ENCODE peak calls at places on chromosome 11, in four cellular contexts. Q, V, L and M are unnamed samples. For H3K36me3, the result is how much of the 10 kb centered on the place peaks cover.

GRCh38 chr11:18332302-18332701 is 9.9 kb downstream of the GTF2H1 start:
- DNase-seq in V (no peak), L (no peak), Q (no peak), M (no peak)

GRCh38 chr11:71368966-71369365 is 79.2 kb downstream of the DHCR7 start:
- DNase-seq in Q (no peak), V (no peak), L (no peak), M (no peak)

GRCh38 chr11:47595029-47595428 is 818 bp upstream of the C1QTNF4 start:
- DNase-seq in Q (no peak), V (no peak), L (no peak), M (no peak)

GRCh38 chr11:1549355-1550330 is 22.4 kb downstream of the DUSP8 start:
- DNase-seq in V (peak), L (peak), Q (no peak), M (no peak)

GRCh38 chr11:65488273-65489058 is 10.4 kb upstream of the MALAT1 start:
- DNase-seq in L (peak), V (no peak), Q (no peak), M (peak)

GRCh38 chr11:72668645-72669347 is 5.4 kb downstream of the PDE2A start:
- DNase-seq in Q (peak), L (no peak), V (no peak), M (no peak)

GRCh38 chr11:40405614-40406013 is 1053.8 kb downstream of the LRRC4C start:
- DNase-seq in Q (no peak), V (no peak), L (no peak), M (no peak)

GRCh38 chr11:67423891-67424613 is 4.2 kb upstream of the RPS6KB2 start:
- DNase-seq in V (no peak), Q (no peak), L (no peak), M (no peak)

GRCh38 chr11:123640677-123641494 is 13.5 kb downstream of the SCN3B start:
- DNase-seq in V (peak), Q (no peak), L (peak), M (peak)

GRCh38 chr11:116864531-116864930 is 27.1 kb upstream of the APOA1 start:
- DNase-seq in V (no peak), L (no peak), Q (no peak), M (no peak)

GRCh38 chr11:44566952-44567875 is 1.8 kb downstream of the CD82 start:
- DNase-seq in L (no peak), V (no peak), Q (no peak), M (no peak)

GRCh38 chr11:66328036-66328306 is 8.3 kb downstream of the RIN1 start:
- DNase-seq in L (no peak), V (no peak), Q (no peak), M (no peak)

GRCh38 chr11:113147249-113147648 is 167.1 kb upstream of the TTC12 start:
- DNase-seq in Q (no peak), V (no peak), L (no peak), M (no peak)

GRCh38 chr11:76795936-76796441 is 12.8 kb downstream of the TSKU start:
- DNase-seq in V (no peak), L (no peak), Q (no peak), M (no peak)

GRCh38 chr11:69576069-69576782 is 64.7 kb upstream of the CCND1 start:
- DNase-seq in L (peak), V (no peak), Q (no peak), M (no peak)

GRCh38 chr11:2975594-2975993 is 16.5 kb downstream of the NAP1L4 start:
- DNase-seq in L (peak), Q (no peak), V (peak), M (no peak)

GRCh38 chr11:47391077-47391583 is 12.8 kb upstream of the SPI1 start:
- DNase-seq in L (no peak), Q (no peak), V (no peak), M (no peak)

GRCh38 chr11:47917643-47918369 is 62.6 kb upstream of the PTPRJ start:
- DNase-seq in V (peak), L (peak), Q (no peak), M (peak)

GRCh38 chr11:117145393-117145761 is 1.3 kb downstream of the PAFAH1B2 start:
- DNase-seq in L (peak), V (peak), Q (no peak), M (peak)

GRCh38 chr11:71992331-71992730 is 6.4 kb upstream of the IL18BP start:
- DNase-seq in Q (peak), V (no peak), L (no peak), M (no peak)

GRCh38 chr11:96229354-96229973 is 113.5 kb downstream of the MAML2 start:
- DNase-seq in L (no peak), Q (no peak), V (no peak), M (peak)

GRCh38 chr11:34263462-34264186 is 94.2 kb downstream of the ABTB2 start:
- DNase-seq in Q (no peak), L (no peak), V (peak), M (no peak)

GRCh38 chr11:112655386-112655785 is 305.8 kb upstream of the NCAM1 start:
- DNase-seq in V (no peak), Q (no peak), L (peak), M (no peak)

GRCh38 chr11:44740967-44741366 is 14.2 kb downstream of the TSPAN18 start:
- DNase-seq in V (no peak), Q (no peak), L (no peak), M (peak)

GRCh38 chr11:9170450-9170849 is 79.1 kb upstream of the SCUBE2 start:
- DNase-seq in Q (no peak), L (no peak), V (no peak), M (peak)

GRCh38 chr11:125337836-125338235 is 158.2 kb downstream of the FEZ1 start:
- DNase-seq in V (no peak), Q (no peak), L (no peak), M (no peak)

GRCh38 chr11:27963370-27963769 is 144.6 kb downstream of the KIF18A start:
- DNase-seq in L (no peak), V (no peak), Q (no peak), M (no peak)

GRCh38 chr11:2186669-2187266 is 15.2 kb upstream of the TH start:
- DNase-seq in Q (no peak), L (peak), V (peak), M (peak)

DNA sequence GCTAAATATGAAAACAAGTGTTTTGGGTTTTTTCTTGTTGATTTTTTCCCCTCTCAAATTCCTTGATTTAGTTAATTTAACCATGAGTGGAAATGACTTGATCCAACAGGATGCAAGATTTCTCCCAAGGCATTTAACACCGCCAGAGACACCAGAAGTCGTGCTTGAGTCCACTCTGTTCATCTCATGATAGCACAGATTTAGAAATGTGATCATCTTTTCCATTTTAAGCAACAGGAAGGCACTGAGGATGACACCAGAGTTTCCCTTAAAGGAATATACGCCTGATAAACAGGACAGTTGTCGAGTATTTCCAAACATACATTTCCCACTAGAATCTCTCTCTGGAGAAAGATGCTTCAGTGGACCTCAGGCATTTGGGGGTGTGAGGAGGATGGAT is 318.7 kb downstream of the CADM1 start:
- DNase-seq in L (no peak), V (no peak), Q (no peak), M (no peak)
- H3K36me3 ChIP-seq in L (under half), V (under half), Q (under half), M (under half)

GRCh38 chr11:63999349-64000025 is 13.2 kb downstream of the OTUB1 start:
- DNase-seq in L (peak), V (no peak), Q (no peak), M (no peak)
- H2AFZ ChIP-seq in L (no peak), V (no peak), Q (no peak), M (no peak)

GRCh38 chr11:121086866-121087265 is 14.2 kb upstream of the TECTA start:
- DNase-seq in V (no peak), Q (no peak), L (no peak), M (no peak)
- TF ChIP-seq MYC in V (no peak), Q (no peak), L (no peak), M (no peak)

GRCh38 chr11:126661051-126661450 is 305.6 kb downstream of the ST3GAL4 start:
- DNase-seq in Q (no peak), L (no peak), V (no peak), M (no peak)
- H3K36me3 ChIP-seq in Q (under half), L (under half), V (under half), M (under half)

GRCh38 chr11:129819237-129819636 is 3.6 kb downstream of the TMEM45B start:
- DNase-seq in V (no peak), Q (no peak), L (no peak), M (no peak)

GRCh38 chr11:129817282-129818051 is 1.8 kb downstream of the TMEM45B start:
- DNase-seq in L (no peak), V (peak), Q (no peak), M (no peak)

GRCh38 chr11:129814244-129814992 is 1.2 kb upstream of the TMEM45B start:
- DNase-seq in L (peak), V (no peak), Q (no peak), M (no peak)

GRCh38 chr11:129813216-129813791 is 2.3 kb upstream of the TMEM45B start:
- DNase-seq in L (no peak), V (no peak), Q (no peak), M (no peak)

DNA sequence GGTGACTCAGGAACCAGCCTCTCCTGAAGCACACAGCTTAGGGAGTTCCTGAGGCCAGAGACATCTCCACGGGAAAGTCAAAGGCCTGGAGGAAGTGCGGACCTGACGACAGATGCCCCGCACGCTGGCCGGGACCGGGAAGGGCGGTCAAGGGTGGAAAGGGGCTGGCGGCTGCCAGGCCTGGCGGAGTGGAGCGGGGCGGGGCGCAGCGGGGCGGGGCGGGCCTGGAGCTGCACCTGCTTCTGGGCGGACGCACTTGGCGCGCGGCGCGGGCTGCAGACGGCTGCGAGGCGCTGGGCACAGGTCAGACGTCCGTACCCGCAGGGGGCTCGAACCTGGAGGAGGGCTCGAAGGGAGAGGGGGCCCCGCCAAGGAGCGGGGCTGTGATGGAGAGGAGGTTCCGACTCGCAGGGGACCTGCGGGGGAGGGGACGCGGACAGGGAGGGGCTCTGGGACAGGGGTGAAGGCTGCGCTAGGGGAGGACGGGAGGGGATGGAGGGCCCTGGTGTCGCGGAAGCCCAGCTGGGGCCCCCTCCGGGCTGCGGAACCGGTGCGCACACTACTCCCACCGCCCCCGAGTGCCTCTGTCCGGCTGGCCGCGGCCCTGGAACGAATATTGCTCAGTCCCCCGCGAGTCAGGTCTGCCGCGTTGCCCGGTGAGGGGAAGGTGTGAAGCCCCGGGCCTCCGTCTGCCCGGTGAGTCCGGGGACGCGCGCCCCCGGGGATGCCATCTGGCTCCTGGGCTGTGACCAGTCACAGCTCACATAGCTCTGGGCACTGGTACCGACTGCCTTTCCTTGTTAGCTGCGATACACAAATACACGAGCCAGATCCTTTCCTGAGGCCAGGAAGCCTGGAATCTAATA is at the start of gene TMEM45B:
- DNase-seq in V (no peak), L (no peak), Q (no peak), M (no peak)
- H2AFZ ChIP-seq in V (no peak), L (no peak), Q (no peak), M (peak)

GRCh38 chr11:128260398-128260797 is 327.0 kb downstream of the ETS1 start:
- DNase-seq in V (no peak), Q (no peak), L (no peak), M (no peak)
- TF ChIP-seq MYC in V (no peak), Q (no peak), L (no peak), M (no peak)

GRCh38 chr11:208917-209260 is 1.4 kb downstream of the RIC8A start:
- DNase-seq in Q (no peak), L (no peak), V (no peak), M (peak)

GRCh38 chr11:206516-207212 is 535 bp downstream of the BET1L start:
- DNase-seq in V (no peak), Q (no peak), L (peak), M (peak)

GRCh38 chr11:206002-206384 is 1.2 kb downstream of the BET1L start:
- DNase-seq in V (no peak), Q (no peak), L (no peak), M (no peak)

GRCh38 chr11:208177-208916 is 839 bp downstream of the RIC8A start:
- DNase-seq in L (peak), V (peak), Q (no peak), M (peak)

GRCh38 chr11:207213-208176 is at the start of the genes BET1L and RIC8A:
- DNase-seq in L (peak), Q (peak), V (peak), M (peak)
- H3K36me3 ChIP-seq in L (half or more), Q (under half), V (under half), M (under half)